ENCODE peak calls at places on chromosomes 7 and 10, in five cellular contexts. One of them, this sample, is unnamed.

GRCh38 chr10:113268186-113268585 is 284.7 kb upstream of the HABP2 start:
- DNase-seq in AG08396: no peak
- DNase-seq in Daoy: no peak
- DNase-seq in M059J: peak
- DNase-seq in NCI-H82: no peak
- DNase-seq in this sample: no peak

GRCh38 chr7:94394399-94395140 is at the start of gene COL1A2:
- DNase-seq in AG08396: peak
- DNase-seq in Daoy: peak
- DNase-seq in M059J: peak
- DNase-seq in NCI-H82: no peak
- DNase-seq in this sample: no peak

GRCh38 chr10:10796774-10797415 is 220.8 kb upstream of the CELF2 start:
- DNase-seq in AG08396: no peak
- DNase-seq in Daoy: no peak
- DNase-seq in M059J: no peak
- DNase-seq in NCI-H82: no peak
- DNase-seq in this sample: no peak

GRCh38 chr10:118730699-118731456 is 23.9 kb downstream of the CACUL1 start:
- DNase-seq in AG08396: no peak
- DNase-seq in Daoy: no peak
- DNase-seq in M059J: no peak
- DNase-seq in NCI-H82: no peak
- DNase-seq in this sample: no peak

GRCh38 chr7:44608916-44609648 is 2.7 kb downstream of the OGDH start:
- DNase-seq in AG08396: no peak
- DNase-seq in Daoy: no peak
- DNase-seq in M059J: peak
- DNase-seq in NCI-H82: no peak
- DNase-seq in this sample: no peak

GRCh38 chr7:30594055-30594539 is 581 bp upstream of the GARS1 start:
- DNase-seq in AG08396: peak
- DNase-seq in Daoy: peak
- DNase-seq in M059J: peak
- DNase-seq in NCI-H82: peak
- DNase-seq in this sample: peak

GRCh38 chr7:37901890-37902524 is 14.6 kb downstream of the SFRP4 start:
- DNase-seq in AG08396: no peak
- DNase-seq in Daoy: peak
- DNase-seq in M059J: peak
- DNase-seq in NCI-H82: no peak
- DNase-seq in this sample: no peak

GRCh38 chr10:124414077-124414476 is 4.6 kb downstream of the OAT start:
- DNase-seq in AG08396: peak
- DNase-seq in Daoy: no peak
- DNase-seq in M059J: peak
- DNase-seq in NCI-H82: no peak
- DNase-seq in this sample: no peak

GRCh38 chr10:97780991-97781540 is 9.3 kb upstream of the SFRP5 start:
- DNase-seq in AG08396: no peak
- DNase-seq in Daoy: peak
- DNase-seq in M059J: peak
- DNase-seq in NCI-H82: no peak
- DNase-seq in this sample: no peak

GRCh38 chr10:62501547-62501946 is 127.4 kb downstream of the ZNF365 start:
- DNase-seq in AG08396: no peak
- DNase-seq in Daoy: no peak
- DNase-seq in M059J: peak
- DNase-seq in NCI-H82: no peak
- DNase-seq in this sample: no peak

GRCh38 chr7:150988230-150989226 is 2.3 kb upstream of the NOS3 start:
- DNase-seq in AG08396: peak
- DNase-seq in Daoy: peak
- DNase-seq in M059J: no peak
- DNase-seq in NCI-H82: peak
- DNase-seq in this sample: no peak